ENCODE peak calls at places on chromosomes 3 and 15, in five cellular contexts. N is AG04450; F is spleen; Q is CD8-positive, alpha-beta memory T cell; X is CD4-positive, CD25-positive, alpha-beta regulatory T cell. S is an unnamed sample. For H3K27me3 and H3K9me3, the result is how much of the 10 kb centered on the place peaks cover.

GRCh38 chr3:140910860-140911259 is 30.8 kb upstream of the SLC25A36 start:
- DNase-seq in Q (no peak), N (no peak), F (no peak), X (no peak), S (no peak)

GRCh38 chr15:99125061-99125990 is 20.4 kb downstream of the SYNM start:
- DNase-seq in N (no peak), X (no peak), Q (no peak), F (no peak), S (no peak)

GRCh38 chr3:59563966-59564365 is 514.1 kb upstream of the CFAP20DC start:
- DNase-seq in X (no peak), Q (no peak), F (no peak), N (no peak), S (no peak)

GRCh38 chr15:48936666-48937065 is 27.1 kb downstream of the SHC4 start:
- DNase-seq in Q (no peak), F (no peak), X (no peak), N (peak), S (no peak)

GRCh38 chr3:126931806-126932187 is 51.1 kb upstream of the PLXNA1 start:
- DNase-seq in N (no peak), Q (no peak), F (peak), X (no peak), S (no peak)

GRCh38 chr15:32864841-32865240 is 147.0 kb downstream of the GREM1 start:
- DNase-seq in F (no peak), X (no peak), Q (no peak), N (no peak), S (no peak)

GRCh38 chr3:172751188-172751571 is 654 bp downstream of the ECT2 start:
- DNase-seq in X (peak), N (no peak), Q (no peak), F (no peak), S (no peak)

GRCh38 chr15:97023131-97023844 is 692.8 kb downstream of the NR2F2 start:
- DNase-seq in X (no peak), F (no peak), Q (no peak), N (no peak), S (no peak)

GRCh38 chr3:154421067-154421466 is 8.9 kb downstream of the GPR149 start:
- DNase-seq in F (no peak), N (no peak), Q (no peak), X (no peak), S (no peak)

GRCh38 chr15:70717237-70717793 is 46.0 kb downstream of the UACA start:
- DNase-seq in N (no peak), X (no peak), F (no peak), Q (no peak), S (no peak)

GRCh38 chr15:50778089-50778488 is 12.6 kb upstream of the SPPL2A start:
- DNase-seq in N (no peak), F (no peak), Q (no peak), X (no peak), S (no peak)

GRCh38 chr3:55885721-55886120 is 398.6 kb upstream of the WNT5A start:
- DNase-seq in N (peak), X (no peak), F (no peak), Q (no peak), S (no peak)

GRCh38 chr15:56739474-56739873 is 6.2 kb upstream of the ZNF280D start:
- DNase-seq in X (no peak), N (no peak), Q (no peak), F (no peak), S (no peak)

GRCh38 chr3:148075829-148076716 is 621.6 kb upstream of the AGTR1 start:
- DNase-seq in N (peak), F (no peak), X (no peak), Q (no peak), S (no peak)

GRCh38 chr15:70524470-70524869 is 238.9 kb downstream of the UACA start:
- DNase-seq in X (no peak), Q (no peak), N (no peak), F (peak), S (no peak)

GRCh38 chr3:55664387-55664786 is 177.3 kb upstream of the WNT5A start:
- DNase-seq in Q (no peak), X (no peak), F (no peak), N (no peak), S (peak)

GRCh38 chr3:195770081-195770840 is 41.5 kb downstream of the MUC4 start:
- DNase-seq in X (peak), N (no peak), Q (no peak), F (peak), S (no peak)

GRCh38 chr15:66560856-66561525 is 4.8 kb downstream of the LCTL start:
- DNase-seq in N (no peak), Q (no peak), X (no peak), F (peak), S (no peak)

GRCh38 chr3:121757087-121757811 is 7.7 kb upstream of the GOLGB1 start:
- DNase-seq in N (no peak), X (no peak), F (no peak), Q (no peak), S (no peak)

GRCh38 chr3:116140100-116140689 is 305.1 kb downstream of the LSAMP start:
- DNase-seq in F (no peak), Q (no peak), X (peak), N (no peak), S (no peak)

GRCh38 chr15:95973566-95974256 is 356.8 kb upstream of the NR2F2 start:
- DNase-seq in X (no peak), Q (no peak), F (no peak), N (no peak), S (no peak)

GRCh38 chr15:32851619-32852416 is 134.0 kb downstream of the GREM1 start:
- DNase-seq in Q (no peak), X (no peak), F (no peak), N (peak), S (no peak)

GRCh38 chr15:74821790-74822158 is 4.7 kb upstream of the CPLX3 start:
- DNase-seq in N (no peak), X (no peak), Q (no peak), F (no peak), S (no peak)

GRCh38 chr3:108602935-108603294 is 13.4 kb downstream of the DZIP3 start:
- DNase-seq in F (no peak), Q (no peak), N (no peak), X (no peak), S (no peak)

GRCh38 chr3:143443851-143444331 is 324.3 kb downstream of the CHST2 start:
- DNase-seq in F (no peak), N (peak), X (peak), Q (no peak), S (no peak)

GRCh38 chr3:73611176-73611575 is 13.6 kb downstream of the PDZRN3 start:
- DNase-seq in Q (no peak), N (no peak), F (no peak), X (no peak), S (no peak)

GRCh38 chr3:50372349-50372748 is 13.0 kb upstream of the TMEM115 start:
- DNase-seq in F (no peak), N (no peak), Q (no peak), X (no peak), S (no peak)
- H3K27me3 ChIP-seq in F (under half), N (under half), Q (under half), X (under half), S (under half)

GRCh38 chr3:158233791-158234190 is 123.9 kb downstream of the RSRC1 start:
- DNase-seq in X (no peak), N (no peak), Q (no peak), F (no peak), S (no peak)
- H3K27ac ChIP-seq in X (no peak), N (no peak), Q (no peak), F (no peak), S (no peak)

GRCh38 chr15:19987389-19988048 is 554.1 kb downstream of the GOLGA6L6 start:
- DNase-seq in X (no peak), Q (no peak), N (no peak), F (no peak), S (no peak)

GRCh38 chr15:19992428-19992827 is 549.2 kb downstream of the GOLGA6L6 start:
- DNase-seq in F (no peak), Q (no peak), N (no peak), X (no peak), S (no peak)
- H3K9me3 ChIP-seq in F (under half), Q (under half), N (under half), X (under half), S (under half)

DNA sequence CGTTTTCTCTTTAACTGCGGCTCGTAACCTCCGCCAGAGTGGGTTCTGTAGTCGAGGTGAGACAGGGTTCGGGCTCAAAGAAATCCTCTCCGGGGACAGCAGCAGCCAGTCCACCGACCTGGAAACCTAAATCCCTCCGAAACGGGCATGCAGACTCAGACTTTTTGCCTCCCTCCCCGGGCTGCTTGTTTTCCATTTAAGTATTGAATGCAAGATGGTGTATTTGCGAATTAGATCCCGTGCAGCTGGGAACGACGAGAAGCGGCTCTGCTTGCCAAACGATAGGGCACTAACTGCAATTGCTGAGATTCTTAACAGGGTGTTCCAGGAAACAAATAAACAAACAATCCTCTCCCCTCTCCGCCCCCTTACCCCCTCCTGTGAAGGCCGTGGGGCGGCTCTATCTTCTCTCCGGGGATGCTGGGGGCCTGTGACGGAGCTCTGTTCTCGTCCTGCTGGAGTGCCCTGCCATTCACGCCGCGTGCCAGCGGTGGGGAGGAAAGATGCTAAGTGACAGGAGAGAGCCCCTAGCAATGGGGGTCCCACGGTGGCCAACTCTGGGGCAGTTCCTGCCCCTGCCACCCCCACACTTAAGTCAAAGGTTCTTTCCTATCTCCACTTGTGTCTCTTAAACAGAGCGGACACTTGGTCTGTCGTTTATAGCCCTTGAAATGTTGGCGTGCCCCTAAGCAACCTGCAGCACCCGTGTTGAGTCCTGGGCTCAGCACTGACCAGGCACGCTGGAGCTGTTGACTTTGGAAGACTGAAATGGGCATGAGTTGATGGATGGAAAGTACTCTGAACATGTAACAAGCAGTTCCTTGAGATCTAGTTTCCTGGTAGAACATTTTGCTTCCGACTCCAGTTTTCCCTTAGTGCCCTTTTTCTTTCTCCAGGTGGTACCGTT is 1.3 kb upstream of the ETV5 start:
- DNase-seq in N (no peak), X (peak), F (peak), Q (no peak), S (no peak)
- H3K27me3 ChIP-seq in N (under half), X (under half), F (under half), Q (half or more), S (half or more)

GRCh38 chr3:128994581-128995161 is 795 bp upstream of the CFAP92 start:
- DNase-seq in X (no peak), Q (no peak), F (no peak), N (no peak), S (no peak)

GRCh38 chr3:128992926-128993460 is 883 bp downstream of the CFAP92 start:
- DNase-seq in N (no peak), X (no peak), F (no peak), Q (no peak), S (no peak)

GRCh38 chr3:128995737-128996136 is 1.9 kb upstream of the CFAP92 start:
- DNase-seq in F (no peak), N (no peak), X (no peak), Q (no peak), S (no peak)

GRCh38 chr3:128993461-128994172 is at the start of gene CFAP92:
- DNase-seq in X (peak), N (no peak), Q (peak), F (peak), S (peak)

DNA sequence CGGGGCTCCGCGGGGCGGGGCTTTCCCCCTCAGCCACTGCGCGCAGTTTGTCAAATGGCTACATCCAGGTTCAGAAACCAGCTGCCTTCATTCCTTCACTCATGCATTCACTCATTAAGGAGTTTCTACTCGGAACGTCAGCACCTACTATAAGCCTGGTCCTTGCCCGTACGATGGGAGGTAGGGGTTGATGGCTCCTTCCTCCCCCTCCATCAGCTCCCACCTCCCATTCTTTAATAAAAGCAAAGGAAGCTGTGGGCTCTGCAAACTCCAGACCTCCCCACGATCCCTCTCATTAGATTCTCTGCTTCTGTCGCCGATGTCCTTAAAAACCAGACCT is 267 bp upstream of the CFAP92 start:
- DNase-seq in X (no peak), Q (no peak), N (no peak), F (no peak), S (no peak)
- H3K27ac ChIP-seq in X (no peak), Q (no peak), N (no peak), F (peak), S (peak)

GRCh38 chr3:42314411-42314810 is 48.4 kb upstream of the CCK start:
- DNase-seq in F (no peak), X (no peak), Q (no peak), N (no peak), S (no peak)

DNA sequence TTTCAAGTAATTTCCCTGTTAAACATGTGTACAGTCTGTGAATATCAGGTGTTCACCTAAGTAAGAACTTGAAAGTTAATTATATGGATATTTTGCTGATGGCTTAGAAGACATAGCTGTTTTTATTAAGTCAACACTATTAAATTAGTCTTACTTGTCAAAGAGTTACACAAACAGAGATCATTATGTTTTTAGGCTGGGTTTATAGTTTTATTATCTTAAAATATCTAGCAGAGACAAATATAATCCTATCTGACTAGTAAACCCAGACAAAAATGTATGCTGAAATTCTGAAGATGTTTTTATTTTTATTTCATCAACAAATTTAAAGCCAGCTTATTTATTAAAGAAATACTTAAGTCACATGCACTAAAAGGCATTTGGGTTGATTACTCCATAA is 51.2 kb upstream of the CCK start:
- DNase-seq in N (no peak), X (no peak), Q (no peak), F (no peak), S (no peak)
- H3K9me3 ChIP-seq in N (under half), X (under half), Q (under half), F (half or more), S (under half)

S was measured in naive thymus-derived CD4-positive, alpha-beta T cell.